ENCODE peak calls at places on chromosomes 7 and 10, in seven cellular contexts. D, B, S, N, T, C and V are unnamed samples.

GRCh38 chr7:71612892-71613291 is 480.9 kb downstream of the GALNT17 start:
- DNase-seq in S (no peak), B (no peak), C (no peak), T (no peak), N (no peak), D (no peak), V (no peak)

GRCh38 chr10:42921951-42922350 is 139.4 kb downstream of the BMS1 start:
- DNase-seq in S (no peak), B (no peak), T (no peak), N (no peak), C (no peak), D (no peak), V (no peak)

GRCh38 chr7:102068846-102069245 is 217.8 kb upstream of the SH2B2 start:
- DNase-seq in D (no peak), S (no peak), B (no peak), C (no peak), N (no peak), T (no peak), V (no peak)

GRCh38 chr10:21494221-21495001 is 31.1 kb downstream of the SKIDA1 start:
- DNase-seq in C (no peak), S (no peak), T (no peak), B (no peak), N (peak; percentile 7), D (peak; percentile 59), V (peak; percentile 79)

GRCh38 chr10:77346031-77346430 is 291.6 kb downstream of the KCNMA1 start:
- DNase-seq in C (no peak), T (no peak), D (no peak), N (no peak), S (no peak), B (no peak), V (no peak)

GRCh38 chr10:69043931-69044531 is 43.9 kb upstream of the SRGN start:
- DNase-seq in N (no peak), B (no peak), T (no peak), S (no peak), D (no peak), C (no peak), V (no peak)

GRCh38 chr10:31186225-31187010 is 132.6 kb upstream of the ZEB1 start:
- DNase-seq in B (no peak), N (no peak), C (peak; percentile 20), T (no peak), S (no peak), D (no peak), V (no peak)

GRCh38 chr7:69245646-69246045 is 352.6 kb upstream of the AUTS2 start:
- DNase-seq in D (no peak), S (no peak), T (peak; percentile 27), C (peak; percentile 72), B (no peak), N (no peak), V (no peak)

GRCh38 chr7:29987821-29988317 is 1.7 kb downstream of the SCRN1 start:
- DNase-seq in C (peak; percentile 81), T (peak; percentile 91), S (no peak), N (peak; percentile 98), D (peak; percentile 50), B (no peak), V (no peak)

GRCh38 chr10:96548589-96548988 is 34.9 kb upstream of the TLL2 start:
- DNase-seq in D (no peak), N (no peak), S (no peak), T (no peak), C (no peak), B (no peak), V (no peak)

GRCh38 chr7:44608916-44609648 is 2.7 kb downstream of the OGDH start:
- DNase-seq in D (no peak), T (no peak), B (no peak), C (peak; percentile 33), N (no peak), S (no peak), V (no peak)

GRCh38 chr10:22027666-22028238 is 24.2 kb upstream of the DNAJC1 start:
- DNase-seq in T (no peak), S (no peak), N (no peak), C (no peak), B (no peak), D (no peak), V (no peak)

GRCh38 chr7:1289681-1290261 is 57.1 kb downstream of the UNCX start:
- DNase-seq in S (no peak), C (peak; percentile 3), B (no peak), N (no peak), D (no peak), T (no peak), V (peak; percentile 64)

GRCh38 chr10:14815681-14816080 is 22.2 kb downstream of the CDNF start:
- DNase-seq in S (no peak), C (peak; percentile 49), D (no peak), T (no peak), N (no peak), B (no peak), V (no peak)